ENCODE peak calls at places on chromosomes 1 and 21, in six cellular contexts. M, W, S, Z, P and A are unnamed samples.

GRCh38 chr1:247385283-247385682 is 30.7 kb upstream of the NLRP3 start:
- DNase-seq in M (no peak), P (no peak), Z (no peak), W (no peak), S (no peak), A (no peak)

GRCh38 chr1:227946624-227947424 is 908 bp downstream of the WNT9A start:
- DNase-seq in P (peak), W (no peak), S (peak), Z (peak), M (peak), A (peak)

GRCh38 chr1:29785137-29785527 is 548.8 kb downstream of the PTPRU start:
- DNase-seq in P (no peak), Z (no peak), M (peak), S (no peak), W (no peak), A (no peak)

GRCh38 chr1:168428063-168428731 is 115.6 kb downstream of the XCL2 start:
- DNase-seq in W (no peak), P (no peak), Z (peak), M (peak), S (no peak), A (no peak)

GRCh38 chr1:201505505-201505893 is 1.4 kb downstream of the CSRP1 start:
- DNase-seq in W (no peak), Z (no peak), S (no peak), P (no peak), M (no peak), A (peak)

GRCh38 chr1:185694081-185694480 is 40.1 kb upstream of the HMCN1 start:
- DNase-seq in Z (no peak), M (peak), S (peak), P (no peak), W (no peak), A (peak)

GRCh38 chr1:207990455-207990854 is 79.5 kb upstream of the CD34 start:
- DNase-seq in W (no peak), Z (no peak), S (no peak), M (peak), P (no peak), A (no peak)

GRCh38 chr1:221336141-221336540 is 405.7 kb downstream of the DUSP10 start:
- DNase-seq in M (no peak), Z (no peak), W (no peak), P (no peak), S (no peak), A (no peak)

GRCh38 chr21:15809818-15810217 is 80.0 kb downstream of the USP25 start:
- DNase-seq in P (no peak), Z (no peak), M (no peak), S (no peak), W (no peak), A (peak)

GRCh38 chr1:58361134-58361533 is 185.4 kb downstream of the OMA1 start:
- DNase-seq in S (no peak), W (no peak), M (no peak), Z (no peak), P (no peak), A (no peak)

GRCh38 chr1:111955755-111956154 is 33.7 kb downstream of the KCND3 start:
- DNase-seq in W (no peak), S (no peak), Z (no peak), M (no peak), P (no peak), A (peak)

GRCh38 chr1:81967957-81968356 is 167.2 kb downstream of the ADGRL2 start:
- DNase-seq in W (peak), S (no peak), M (no peak), Z (no peak), P (no peak), A (no peak)